ENCODE peak calls at places on chromosomes 1 and 21, in six cellular contexts. C is SJSA1, U is left lung, M is GM23248, F is A673, Q is ascending aorta. E is an unnamed sample.

GRCh38 chr1:180310095-180310494 is 80.0 kb downstream of the LHX4 start:
- DNase-seq in C (peak; percentile 20), U (no peak), M (peak; percentile 46), F (no peak), Q (no peak), E (no peak)

GRCh38 chr1:151989131-151989868 is 4.4 kb downstream of the S100A10 start:
- DNase-seq in C (peak; percentile 90), U (peak; percentile 87), M (peak; percentile 97), F (no peak), Q (peak; percentile 47), E (no peak)

GRCh38 chr1:55812281-55812680 is 597.1 kb upstream of the USP24 start:
- DNase-seq in C (no peak), U (no peak), M (peak; percentile 55), F (no peak), Q (no peak), E (no peak)

GRCh38 chr1:180563013-180563827 is 4.5 kb downstream of the OVAAL start:
- DNase-seq in C (peak; percentile 41), U (no peak), M (peak; percentile 78), F (no peak), Q (no peak), E (no peak)

GRCh38 chr1:203097001-203097400 is 11.2 kb upstream of the MYOG start:
- DNase-seq in C (no peak), U (no peak), M (no peak), F (no peak), Q (no peak), E (no peak)

GRCh38 chr1:50105430-50105829 is 3.3 kb upstream of the ELAVL4 start:
- DNase-seq in C (no peak), U (no peak), M (no peak), F (no peak), Q (no peak), E (no peak)

GRCh38 chr1:89721351-89721750 is 88.4 kb downstream of the LRRC8C start:
- DNase-seq in C (peak; percentile 54), U (no peak), M (peak; percentile 62), F (peak; percentile 73), Q (no peak), E (no peak)

GRCh38 chr1:160113407-160113806 is 2.2 kb upstream of the ATP1A2 start:
- DNase-seq in C (no peak), U (no peak), M (no peak), F (no peak), Q (no peak), E (no peak)

GRCh38 chr1:205199090-205199930 is 12.2 kb downstream of the DSTYK start:
- DNase-seq in C (no peak), U (no peak), M (peak; percentile 69), F (no peak), Q (no peak), E (no peak)

GRCh38 chr1:48681476-48682305 is 95.0 kb downstream of the BEND5 start:
- DNase-seq in C (no peak), U (no peak), M (no peak), F (no peak), Q (no peak), E (no peak)

GRCh38 chr1:224525411-224526040 is 90.6 kb upstream of the CNIH3 start:
- DNase-seq in C (no peak), U (no peak), M (peak; percentile 17), F (no peak), Q (no peak), E (no peak)

GRCh38 chr1:116207126-116207735 is 96.0 kb downstream of the MAB21L3 start:
- DNase-seq in C (no peak), U (no peak), M (no peak), F (no peak), Q (no peak), E (no peak)

GRCh38 chr1:209241481-209241880 is 342.0 kb upstream of the CAMK1G start:
- DNase-seq in C (no peak), U (no peak), M (peak; percentile 23), F (no peak), Q (no peak), E (no peak)

GRCh38 chr21:43997766-43998742 is 14.1 kb upstream of the TRAPPC10 start:
- DNase-seq in C (no peak), U (no peak), M (peak; percentile 38), F (no peak), Q (no peak), E (no peak)

GRCh38 chr1:177021741-177022140 is 142.8 kb downstream of the ASTN1 start:
- DNase-seq in C (no peak), U (no peak), M (no peak), F (no peak), Q (no peak), E (no peak)
- H3K27ac ChIP-seq in C (no peak overlapping the region), U (no peak overlapping the region), M (no peak overlapping the region), F (no peak overlapping the region), Q (no peak overlapping the region), E (no peak overlapping the region)

GRCh38 chr1:164692420-164692819 is 133.4 kb downstream of the PBX1 start:
- DNase-seq in C (no peak), U (no peak), M (no peak), F (no peak), Q (no peak), E (no peak)
- H3K4me1 ChIP-seq in C (peaks cover 17% of the 10 kb centered on the region), U (no peaks in the 10 kb centered on the region), M (peaks cover 15% of the 10 kb centered on the region), F (peaks cover 4% of the 10 kb centered on the region), Q (no peaks in the 10 kb centered on the region), E (no peaks in the 10 kb centered on the region)

GRCh38 chr1:172383541-172383940 is 36.9 kb upstream of the C1orf105 start:
- DNase-seq in C (peak; percentile 50), U (no peak), M (peak; percentile 75), F (peak; percentile 38), Q (no peak), E (no peak)

GRCh38 chr1:172380441-172381244 is 39.8 kb upstream of the C1orf105 start:
- DNase-seq in C (no peak), U (no peak), M (no peak), F (peak; percentile 92), Q (no peak), E (no peak)

GRCh38 chr1:172382406-172382805 is 38.1 kb upstream of the C1orf105 start:
- DNase-seq in C (no peak), U (no peak), M (no peak), F (no peak), Q (no peak), E (no peak)

GRCh38 chr1:172381981-172382380 is 38.5 kb upstream of the C1orf105 start:
- DNase-seq in C (no peak), U (no peak), M (no peak), F (peak; percentile 52), Q (no peak), E (no peak)

DNA sequence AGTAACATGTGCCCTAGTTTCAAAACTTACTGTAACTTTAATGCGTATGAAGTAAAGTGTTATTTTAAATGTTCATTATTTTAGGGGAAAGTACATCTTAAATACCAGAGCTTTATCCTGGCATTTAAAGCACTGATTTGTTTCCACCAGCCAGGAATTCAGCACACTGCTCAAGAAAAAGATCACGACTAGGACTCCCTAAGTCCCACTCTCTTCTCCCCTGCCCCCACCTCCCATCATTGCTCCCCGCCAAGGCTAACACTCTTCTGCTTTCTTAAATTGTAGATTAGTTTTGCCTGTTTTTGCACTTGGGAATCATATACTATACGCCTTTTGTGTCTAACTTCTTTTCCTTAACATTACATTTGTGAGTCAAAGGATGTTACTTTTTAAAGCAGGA is 37.5 kb upstream of the C1orf105 start:
- DNase-seq in C (no peak), U (no peak), M (no peak), F (no peak), Q (no peak), E (no peak)
- H3K27ac ChIP-seq in C (peak overlapping the region; percentile 41), U (no peak overlapping the region), M (peak overlapping the region; percentile 2), F (no peak overlapping the region), Q (peak overlapping the region; percentile 60), E (no peak overlapping the region)

GRCh38 chr1:111205724-111206070 is 5.3 kb upstream of the DENND2D start:
- DNase-seq in C (no peak), U (no peak), M (peak; percentile 29), F (no peak), Q (no peak), E (no peak)
- H3K4me1 ChIP-seq in C (peaks cover 12% of the 10 kb centered on the region), U (peaks cover 58% of the 10 kb centered on the region), M (peaks cover 3% of the 10 kb centered on the region), F (no peaks in the 10 kb centered on the region), Q (peaks cover 3% of the 10 kb centered on the region), E (peaks cover 11% of the 10 kb centered on the region)